ENCODE peak calls at places on chromosomes 13 and 19, in eight cellular contexts. P, L, N, B, X, S, R and K are unnamed samples.

GRCh38 chr19:8900421-8900820 is 68.2 kb downstream of the MBD3L1 start:
- DNase-seq in R (no peak), P (no peak), N (no peak), X (no peak), B (no peak), L (no peak), S (no peak), K (no peak)

GRCh38 chr19:2811735-2812413 is 7.8 kb upstream of the ZNF554 start:
- DNase-seq in S (no peak), L (no peak), P (no peak), B (no peak), R (no peak), X (no peak), N (no peak), K (no peak)

GRCh38 chr19:19540707-19541515 is 2.8 kb downstream of the CILP2 start:
- DNase-seq in P (peak; percentile 19), N (no peak), X (peak; percentile 70), L (no peak), R (no peak), B (no peak), S (no peak), K (peak; percentile 33)

GRCh38 chr19:2497186-2497585 is 21.3 kb downstream of the GADD45B start:
- DNase-seq in L (no peak), R (no peak), B (no peak), P (no peak), N (no peak), S (no peak), X (no peak), K (no peak)

GRCh38 chr13:76813874-76814273 is 72.3 kb downstream of the KCTD12 start:
- DNase-seq in B (no peak), P (no peak), S (peak; percentile 12), X (no peak), L (no peak), N (no peak), R (no peak), K (peak; percentile 66)

GRCh38 chr13:30306762-30307193 is 573 bp downstream of the KATNAL1 start:
- DNase-seq in B (peak; percentile 62), N (peak; percentile 86), S (peak; percentile 93), X (peak; percentile 84), R (peak; percentile 95), L (peak; percentile 83), P (peak; percentile 94), K (peak; percentile 96)

GRCh38 chr13:47215741-47216140 is 318.9 kb upstream of the HTR2A start:
- DNase-seq in S (no peak), X (no peak), B (no peak), N (peak; percentile 59), L (no peak), R (no peak), P (peak; percentile 88), K (no peak)

GRCh38 chr19:40933025-40933424 is 51.0 kb upstream of the CYP2A7 start:
- DNase-seq in L (no peak), R (no peak), P (no peak), S (no peak), N (no peak), B (no peak), X (no peak), K (no peak)

GRCh38 chr13:44159633-44160279 is 213.9 kb upstream of the SERP2 start:
- DNase-seq in S (no peak), B (peak; percentile 12), N (no peak), L (no peak), X (no peak), P (peak; percentile 22), R (no peak), K (no peak)

GRCh38 chr13:106555631-106556328 is 12.2 kb downstream of the ARGLU1 start:
- DNase-seq in S (no peak), X (no peak), R (no peak), P (no peak), N (no peak), B (no peak), L (no peak), K (no peak)

GRCh38 chr19:23406716-23407115 is 11.4 kb upstream of the ZNF91 start:
- DNase-seq in X (no peak), B (no peak), S (no peak), L (no peak), R (no peak), N (no peak), P (no peak), K (no peak)

GRCh38 chr13:30457306-30457891 is 8.3 kb downstream of the HMGB1 start:
- DNase-seq in B (no peak), R (no peak), X (no peak), P (no peak), N (no peak), S (peak; percentile 20), L (no peak), K (no peak)

GRCh38 chr19:35031072-35031881 is 1.0 kb downstream of the SCN1B start:
- DNase-seq in N (no peak), P (peak; percentile 30), S (no peak), L (no peak), B (no peak), R (peak; percentile 20), X (no peak), K (peak; percentile 72)

GRCh38 chr13:85665286-85665685 is 133.9 kb downstream of the SLITRK6 start:
- DNase-seq in L (no peak), R (no peak), B (no peak), P (no peak), X (no peak), S (no peak), N (no peak), K (peak; percentile 25)

GRCh38 chr13:111215081-111216047 is 100.3 kb downstream of the ARHGEF7 start:
- DNase-seq in R (no peak), P (no peak), X (no peak), B (no peak), L (no peak), S (no peak), N (no peak), K (peak; percentile 64)

GRCh38 chr13:112652512-112653458 is 37.1 kb upstream of the ATP11A start:
- DNase-seq in S (no peak), P (no peak), R (no peak), B (no peak), L (no peak), X (no peak), N (no peak), K (no peak)

GRCh38 chr19:54142166-54142780 is 4.7 kb downstream of the CNOT3 start:
- DNase-seq in B (no peak), L (no peak), R (no peak), N (no peak), S (no peak), P (no peak), X (no peak), K (no peak)

GRCh38 chr13:31859546-31859945 is 120.2 kb downstream of the RXFP2 start:
- DNase-seq in S (no peak), X (no peak), P (no peak), B (peak; percentile 22), L (no peak), N (no peak), R (no peak), K (peak; percentile 75)

GRCh38 chr19:13839193-13839937 is 37.6 kb upstream of the NANOS3 start:
- DNase-seq in L (no peak), B (no peak), N (no peak), R (peak; percentile 47), P (peak; percentile 87), X (peak; percentile 86), S (peak; percentile 88), K (peak; percentile 92)

GRCh38 chr13:47049276-47049989 is 152.6 kb upstream of the HTR2A start:
- DNase-seq in L (no peak), R (no peak), X (no peak), P (no peak), B (no peak), N (no peak), S (no peak), K (no peak)

GRCh38 chr13:37481858-37482227 is 116.7 kb downstream of the POSTN start:
- DNase-seq in P (no peak), X (no peak), S (no peak), R (no peak), B (no peak), L (no peak), N (no peak), K (peak; percentile 65)

GRCh38 chr19:7391218-7391670 is 42.5 kb downstream of the ARHGEF18 start:
- DNase-seq in S (no peak), N (no peak), R (no peak), B (no peak), P (peak; percentile 77), X (no peak), L (no peak), K (peak; percentile 66)

GRCh38 chr19:23391239-23391638 is 4.0 kb downstream of the ZNF91 start:
- DNase-seq in X (no peak), P (no peak), S (no peak), R (no peak), B (no peak), N (no peak), L (no peak), K (no peak)

GRCh38 chr13:75788494-75788991 is 152.4 kb downstream of the LMO7 start:
- DNase-seq in X (no peak), L (no peak), P (peak; percentile 83), R (no peak), S (no peak), N (peak; percentile 67), B (peak; percentile 4), K (no peak)

GRCh38 chr13:61286148-61286745 is 129.4 kb downstream of the PCDH20 start:
- DNase-seq in R (no peak), N (no peak), B (no peak), S (peak; percentile 6), P (no peak), L (no peak), X (no peak), K (peak; percentile 76)

GRCh38 chr19:16143399-16144215 is at the start of gene HSH2D:
- DNase-seq in X (peak; percentile 71), B (no peak), L (no peak), R (no peak), N (no peak), P (no peak), S (peak; percentile 65), K (peak; percentile 88)

GRCh38 chr19:8028951-8029491 is 23.5 kb upstream of the CCL25 start:
- DNase-seq in L (no peak), S (no peak), P (peak; percentile 62), X (no peak), R (no peak), N (no peak), B (no peak), K (no peak)